ENCODE peak calls at places on chromosomes 12 and 14, in five cellular contexts. H is stimulated activated CD4-positive, alpha-beta T cell treated with anti-CD3 and anti-CD28 coated beads, TNF-alpha, amount 100 ng/mL, for 1 hour; Y is NCI-H2081; E is NCI-H460; A is naive thymus-derived CD8-positive, alpha-beta T cell. N is an unnamed sample.

GRCh38 chr14:52845079-52845478 is 53.7 kb upstream of the GNPNAT1 start:
- DNase-seq in H (no peak), Y (no peak), E (no peak), A (no peak), N (no peak)

GRCh38 chr12:91620949-91621348 is 438.3 kb upstream of the DCN start:
- DNase-seq in H (no peak), Y (no peak), E (no peak), A (no peak), N (no peak)

GRCh38 chr12:108985750-108986149 is 35.1 kb downstream of the SVOP start:
- DNase-seq in H (no peak), Y (no peak), E (no peak), A (no peak), N (no peak)

GRCh38 chr14:58288106-58288792 is 10.1 kb upstream of the ARID4A start:
- DNase-seq in H (no peak), Y (no peak), E (no peak), A (no peak), N (no peak)

GRCh38 chr12:96294831-96295230 is 100.7 kb downstream of the ELK3 start:
- DNase-seq in H (no peak), Y (no peak), E (no peak), A (no peak), N (no peak)

GRCh38 chr12:49058366-49059062 is 2.1 kb downstream of the KMT2D start:
- DNase-seq in H (no peak), Y (no peak), E (no peak), A (no peak), N (no peak)

GRCh38 chr12:53720946-53721345 is 6.3 kb downstream of the CALCOCO1 start:
- DNase-seq in H (no peak), Y (no peak), E (no peak), A (no peak), N (no peak)

GRCh38 chr12:2856901-2857495 is at the start of gene TEX52:
- DNase-seq in H (no peak), Y (no peak), E (no peak), A (no peak), N (no peak)

GRCh38 chr12:93089805-93090569 is 160.9 kb upstream of the EEA1 start:
- DNase-seq in H (no peak), Y (no peak), E (peak), A (no peak), N (no peak)

GRCh38 chr14:22657861-22658260 is 13.7 kb upstream of the OR6J1 start:
- DNase-seq in H (no peak), Y (no peak), E (peak), A (no peak), N (no peak)

GRCh38 chr14:105376521-105377440 is 21.6 kb upstream of the TEX22 start:
- DNase-seq in H (no peak), Y (no peak), E (no peak), A (no peak), N (no peak)

GRCh38 chr14:96094656-96095055 is 55.5 kb downstream of the C14orf132 start:
- DNase-seq in H (no peak), Y (no peak), E (no peak), A (no peak), N (no peak)

GRCh38 chr14:35332517-35333346 is 40.5 kb downstream of the PSMA6 start:
- DNase-seq in H (no peak), Y (no peak), E (no peak), A (no peak), N (no peak)

GRCh38 chr12:109461049-109461845 is 15.9 kb downstream of the KCTD10 start:
- DNase-seq in H (no peak), Y (no peak), E (no peak), A (no peak), N (no peak)

GRCh38 chr12:116727902-116728301 is 10.0 kb downstream of the SPRING1 start:
- DNase-seq in H (no peak), Y (no peak), E (no peak), A (no peak), N (no peak)

GRCh38 chr12:3200779-3201738 is 123.9 kb downstream of the TSPAN9 start:
- DNase-seq in H (no peak), Y (no peak), E (no peak), A (no peak), N (no peak)

GRCh38 chr12:124679533-124680371 is 112.3 kb upstream of the NCOR2 start:
- DNase-seq in H (no peak), Y (no peak), E (no peak), A (no peak), N (no peak)

N was measured in NCI-H1048.